ENCODE peak calls at places on chromosomes 13 and 19, in five cellular contexts. K is omental fat pad; U is ascending aorta; B is effector CD4-positive, alpha-beta T cell; L is AG09319. J is an unnamed sample.
A peak's percentile ranks its signal among the peaks of the same experiment; 100 is the strongest.

GRCh38 chr13:110047511-110047910 is 259.4 kb downstream of the COL4A1 start:
- DNase-seq in B (no peak), L (peak; percentile 65), K (no peak), U (no peak), J (no peak)

GRCh38 chr19:10854350-10855089 is 6.3 kb downstream of the C19orf38 start:
- DNase-seq in L (no peak), B (no peak), U (no peak), K (no peak), J (no peak)

GRCh38 chr13:31945202-31945978 is 86.2 kb upstream of the FRY start:
- DNase-seq in B (no peak), U (peak; percentile 23), L (peak; percentile 75), K (peak; percentile 75), J (no peak)

GRCh38 chr13:61880576-61881283 is 465.1 kb upstream of the PCDH20 start:
- DNase-seq in B (no peak), L (no peak), K (no peak), U (no peak), J (no peak)

GRCh38 chr19:43784981-43785808 is 4.4 kb upstream of the KCNN4 start:
- DNase-seq in B (peak; percentile 39), K (no peak), U (no peak), L (peak; percentile 35), J (peak; percentile 63)

GRCh38 chr13:105773887-105774538 is 761.4 kb downstream of the EFNB2 start:
- DNase-seq in B (no peak), U (no peak), K (no peak), L (no peak), J (no peak)

GRCh38 chr19:16587031-16588023 is 15.1 kb upstream of the SLC35E1 start:
- DNase-seq in B (peak; percentile 71), U (no peak), K (no peak), L (no peak), J (peak; percentile 65)

GRCh38 chr13:30148171-30148754 is 159.1 kb downstream of the KATNAL1 start:
- DNase-seq in K (no peak), B (no peak), U (no peak), L (no peak), J (peak; percentile 19)

GRCh38 chr13:110127986-110128511 is 178.9 kb downstream of the COL4A1 start:
- DNase-seq in B (no peak), U (no peak), L (no peak), K (no peak), J (no peak)

GRCh38 chr19:21569497-21569870 is 64.1 kb downstream of the ZNF429 start:
- DNase-seq in K (no peak), B (peak; percentile 47), L (peak; percentile 2), U (no peak), J (peak; percentile 27)

GRCh38 chr19:20351244-20351643 is 184.2 kb downstream of the ZNF486 start:
- DNase-seq in K (no peak), L (no peak), B (no peak), U (no peak), J (no peak)

GRCh38 chr13:23322353-23323336 is 110.9 kb downstream of the SACS start:
- DNase-seq in U (no peak), K (no peak), L (no peak), B (no peak), J (no peak)

GRCh38 chr19:15297416-15298224 is 34.7 kb downstream of the BRD4 start:
- DNase-seq in L (peak; percentile 54), U (no peak), B (no peak), K (no peak), J (no peak)

GRCh38 chr19:33209844-33210230 is 15.7 kb downstream of the LRP3 start:
- DNase-seq in U (no peak), B (no peak), K (no peak), L (no peak), J (no peak)

GRCh38 chr13:37706041-37706440 is 107.5 kb upstream of the POSTN start:
- DNase-seq in K (no peak), U (no peak), L (no peak), B (no peak), J (no peak)

GRCh38 chr19:54172764-54173699 is at the start of gene TMC4:
- DNase-seq in K (no peak), L (no peak), U (no peak), B (no peak), J (no peak)

GRCh38 chr13:45108716-45109706 is 11.3 kb upstream of the GTF2F2 start:
- DNase-seq in K (no peak), L (no peak), U (no peak), B (no peak), J (peak; percentile 35)

GRCh38 chr19:55373993-55374757 is 2.5 kb upstream of the TMEM190 start:
- DNase-seq in K (no peak), L (no peak), U (no peak), B (no peak), J (no peak)

GRCh38 chr19:17305517-17306284 is at the start of gene MRPL34:
- DNase-seq in U (peak; percentile 89), L (peak; percentile 98), K (peak; percentile 77), B (peak; percentile 91), J (peak; percentile 95)

GRCh38 chr19:47735131-47735530 is 10.2 kb upstream of the NOP53 start:
- DNase-seq in B (no peak), L (no peak), K (no peak), U (no peak), J (no peak)

GRCh38 chr19:4556574-4557185 is 2.8 kb downstream of the SEMA6B start:
- DNase-seq in K (no peak), L (no peak), B (no peak), U (no peak), J (peak; percentile 64)

J was measured in stimulated activated naive CD8-positive, alpha-beta T cell treated with anti-CD3 and anti-CD28 coated beads, Interleukin-15, Interleukin-2, amounts not matched to agents 100 U/mL and 50 U/mL, for 24 hours.